ENCODE peak calls at places on chromosomes 2 and 18, in eight cellular contexts. One of them, this sample, is unnamed.
A peak's percentile ranks its signal among the peaks of the same experiment; 100 is the strongest.

GRCh38 chr2:172938713-172939375 is 136.8 kb upstream of the MAP3K20 start:
- DNase-seq in spleen: no peak
- DNase-seq in testis: no peak
- DNase-seq in left ventricle myocardium inferior: no peak
- DNase-seq in naive thymus-derived CD4-positive, alpha-beta T cell: no peak
- DNase-seq in psoas muscle: no peak
- DNase-seq in H1: no peak
- DNase-seq in brain microvascular endothelial cell: no peak
- DNase-seq in this sample: no peak

GRCh38 chr2:119293254-119293653 is 69.6 kb downstream of the STEAP3 start:
- DNase-seq in psoas muscle: no peak
- DNase-seq in naive thymus-derived CD4-positive, alpha-beta T cell: no peak
- DNase-seq in H1: no peak
- DNase-seq in left ventricle myocardium inferior: no peak
- DNase-seq in spleen: no peak
- DNase-seq in testis: no peak
- DNase-seq in brain microvascular endothelial cell: peak; percentile 22
- DNase-seq in this sample: no peak

GRCh38 chr2:203706403-203706802 is at the start of gene CD28:
- DNase-seq in brain microvascular endothelial cell: no peak
- DNase-seq in psoas muscle: no peak
- DNase-seq in H1: no peak
- DNase-seq in testis: peak; percentile 43
- DNase-seq in spleen: peak; percentile 91
- DNase-seq in left ventricle myocardium inferior: no peak
- DNase-seq in naive thymus-derived CD4-positive, alpha-beta T cell: peak; percentile 95
- DNase-seq in this sample: no peak

GRCh38 chr2:9648821-9649220 is 18.0 kb upstream of the YWHAQ start:
- DNase-seq in H1: no peak
- DNase-seq in naive thymus-derived CD4-positive, alpha-beta T cell: no peak
- DNase-seq in testis: no peak
- DNase-seq in left ventricle myocardium inferior: no peak
- DNase-seq in psoas muscle: no peak
- DNase-seq in spleen: no peak
- DNase-seq in brain microvascular endothelial cell: no peak
- DNase-seq in this sample: no peak

GRCh38 chr2:111896576-111896975 is 1.8 kb upstream of the MERTK start:
- DNase-seq in testis: no peak
- DNase-seq in left ventricle myocardium inferior: no peak
- DNase-seq in spleen: no peak
- DNase-seq in naive thymus-derived CD4-positive, alpha-beta T cell: no peak
- DNase-seq in brain microvascular endothelial cell: no peak
- DNase-seq in H1: no peak
- DNase-seq in psoas muscle: no peak
- DNase-seq in this sample: no peak

GRCh38 chr2:170152421-170152820 is 25.5 kb upstream of the MYO3B start:
- DNase-seq in H1: no peak
- DNase-seq in spleen: no peak
- DNase-seq in left ventricle myocardium inferior: no peak
- DNase-seq in brain microvascular endothelial cell: no peak
- DNase-seq in naive thymus-derived CD4-positive, alpha-beta T cell: no peak
- DNase-seq in testis: no peak
- DNase-seq in psoas muscle: no peak
- DNase-seq in this sample: no peak

GRCh38 chr18:48098538-48098937 is 168.1 kb upstream of the SMAD2 start:
- DNase-seq in left ventricle myocardium inferior: no peak
- DNase-seq in brain microvascular endothelial cell: no peak
- DNase-seq in spleen: no peak
- DNase-seq in naive thymus-derived CD4-positive, alpha-beta T cell: no peak
- DNase-seq in H1: no peak
- DNase-seq in testis: peak; percentile 50
- DNase-seq in psoas muscle: no peak
- DNase-seq in this sample: no peak

GRCh38 chr2:54240515-54241219 is 15.4 kb downstream of the TSPYL6 start:
- DNase-seq in psoas muscle: peak; percentile 61
- DNase-seq in spleen: no peak
- DNase-seq in left ventricle myocardium inferior: peak; percentile 39
- DNase-seq in naive thymus-derived CD4-positive, alpha-beta T cell: no peak
- DNase-seq in brain microvascular endothelial cell: peak; percentile 57
- DNase-seq in H1: no peak
- DNase-seq in testis: no peak
- DNase-seq in this sample: no peak

GRCh38 chr2:501130-501529 is 176.1 kb downstream of the TMEM18 start:
- DNase-seq in left ventricle myocardium inferior: no peak
- DNase-seq in psoas muscle: no peak
- DNase-seq in testis: no peak
- DNase-seq in naive thymus-derived CD4-positive, alpha-beta T cell: no peak
- DNase-seq in spleen: no peak
- DNase-seq in H1: peak; percentile 41
- DNase-seq in brain microvascular endothelial cell: peak; percentile 2
- DNase-seq in this sample: no peak

DNA sequence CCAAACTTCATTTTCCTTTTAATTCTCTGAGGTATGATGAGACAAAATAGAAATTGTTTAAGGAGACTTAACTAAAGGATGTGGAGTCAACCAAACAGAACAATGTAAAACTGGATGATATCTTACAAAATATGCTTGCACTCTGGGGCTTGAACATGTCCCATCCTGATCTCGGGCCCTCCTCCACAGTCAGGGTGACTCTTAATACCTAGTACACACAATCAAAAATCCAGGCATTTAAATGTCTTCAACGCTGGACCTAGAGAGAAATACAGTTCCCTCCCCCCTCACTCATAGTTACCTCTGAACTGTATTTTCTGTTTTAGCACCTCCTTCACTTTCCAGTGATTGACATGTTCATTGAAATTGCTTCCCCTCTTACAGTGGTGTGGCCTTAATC is 36.9 kb upstream of the SERPINB2 start:
- DNase-seq in psoas muscle: no peak
- DNase-seq in brain microvascular endothelial cell: no peak
- DNase-seq in spleen: no peak
- DNase-seq in testis: no peak
- DNase-seq in H1: no peak
- DNase-seq in naive thymus-derived CD4-positive, alpha-beta T cell: no peak
- DNase-seq in left ventricle myocardium inferior: no peak
- DNase-seq in this sample: no peak
- H3K27ac ChIP-seq in psoas muscle: no peak overlapping the region
- H3K27ac ChIP-seq in brain microvascular endothelial cell: no peak overlapping the region
- H3K27ac ChIP-seq in spleen: no peak overlapping the region
- H3K27ac ChIP-seq in testis: no peak overlapping the region
- H3K27ac ChIP-seq in H1: no peak overlapping the region
- H3K27ac ChIP-seq in naive thymus-derived CD4-positive, alpha-beta T cell: no peak overlapping the region
- H3K27ac ChIP-seq in left ventricle myocardium inferior: no peak overlapping the region
- H3K27ac ChIP-seq in this sample: no peak overlapping the region

GRCh38 chr2:126784636-126785035 is 114.1 kb upstream of the TEX51 start:
- DNase-seq in H1: no peak
- DNase-seq in naive thymus-derived CD4-positive, alpha-beta T cell: no peak
- DNase-seq in spleen: peak; percentile 28
- DNase-seq in testis: no peak
- DNase-seq in psoas muscle: no peak
- DNase-seq in left ventricle myocardium inferior: no peak
- DNase-seq in brain microvascular endothelial cell: no peak
- DNase-seq in this sample: peak; percentile 55

GRCh38 chr2:126781806-126782205 is 116.9 kb upstream of the TEX51 start:
- DNase-seq in testis: no peak
- DNase-seq in naive thymus-derived CD4-positive, alpha-beta T cell: no peak
- DNase-seq in spleen: peak; percentile 46
- DNase-seq in left ventricle myocardium inferior: no peak
- DNase-seq in brain microvascular endothelial cell: no peak
- DNase-seq in psoas muscle: no peak
- DNase-seq in H1: no peak
- DNase-seq in this sample: no peak

GRCh38 chr2:126784045-126784444 is 114.6 kb upstream of the TEX51 start:
- DNase-seq in psoas muscle: no peak
- DNase-seq in testis: no peak
- DNase-seq in left ventricle myocardium inferior: no peak
- DNase-seq in naive thymus-derived CD4-positive, alpha-beta T cell: no peak
- DNase-seq in brain microvascular endothelial cell: no peak
- DNase-seq in H1: no peak
- DNase-seq in spleen: peak; percentile 54
- DNase-seq in this sample: peak; percentile 31

GRCh38 chr2:126782648-126783047 is 116.0 kb upstream of the TEX51 start:
- DNase-seq in testis: no peak
- DNase-seq in naive thymus-derived CD4-positive, alpha-beta T cell: no peak
- DNase-seq in spleen: peak; percentile 40
- DNase-seq in left ventricle myocardium inferior: no peak
- DNase-seq in brain microvascular endothelial cell: no peak
- DNase-seq in psoas muscle: no peak
- DNase-seq in H1: no peak
- DNase-seq in this sample: no peak

DNA sequence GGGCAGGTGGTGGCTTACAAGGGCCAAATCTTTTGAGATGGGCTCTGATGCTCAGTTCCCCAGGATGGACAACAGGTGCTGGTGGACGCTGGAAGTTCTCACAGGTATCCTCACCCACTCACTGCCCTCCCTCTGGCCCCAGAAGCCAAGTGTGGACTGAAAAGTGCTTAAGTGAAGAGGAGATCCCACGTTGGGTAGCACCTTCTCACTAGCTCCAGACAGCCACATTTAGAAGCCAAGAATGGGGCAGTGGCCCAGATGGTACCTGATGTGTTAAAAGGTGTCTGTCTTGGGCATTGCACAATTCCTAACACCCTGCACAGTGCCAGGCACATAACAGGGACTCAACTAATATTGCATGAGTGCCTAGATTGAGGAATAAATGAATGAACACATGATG is 115.3 kb upstream of the TEX51 start:
- DNase-seq in left ventricle myocardium inferior: no peak
- DNase-seq in testis: no peak
- DNase-seq in psoas muscle: no peak
- DNase-seq in naive thymus-derived CD4-positive, alpha-beta T cell: no peak
- DNase-seq in H1: no peak
- DNase-seq in spleen: peak; percentile 39
- DNase-seq in brain microvascular endothelial cell: no peak
- DNase-seq in this sample: peak; percentile 7
- H3K4me3 ChIP-seq in left ventricle myocardium inferior: no peak overlapping the region
- H3K4me3 ChIP-seq in testis: no peak overlapping the region
- H3K4me3 ChIP-seq in psoas muscle: no peak overlapping the region
- H3K4me3 ChIP-seq in naive thymus-derived CD4-positive, alpha-beta T cell: no peak overlapping the region
- H3K4me3 ChIP-seq in H1: no peak overlapping the region
- H3K4me3 ChIP-seq in spleen: no peak overlapping the region
- H3K4me3 ChIP-seq in brain microvascular endothelial cell: no peak overlapping the region
- H3K4me3 ChIP-seq in this sample: no peak overlapping the region

DNA sequence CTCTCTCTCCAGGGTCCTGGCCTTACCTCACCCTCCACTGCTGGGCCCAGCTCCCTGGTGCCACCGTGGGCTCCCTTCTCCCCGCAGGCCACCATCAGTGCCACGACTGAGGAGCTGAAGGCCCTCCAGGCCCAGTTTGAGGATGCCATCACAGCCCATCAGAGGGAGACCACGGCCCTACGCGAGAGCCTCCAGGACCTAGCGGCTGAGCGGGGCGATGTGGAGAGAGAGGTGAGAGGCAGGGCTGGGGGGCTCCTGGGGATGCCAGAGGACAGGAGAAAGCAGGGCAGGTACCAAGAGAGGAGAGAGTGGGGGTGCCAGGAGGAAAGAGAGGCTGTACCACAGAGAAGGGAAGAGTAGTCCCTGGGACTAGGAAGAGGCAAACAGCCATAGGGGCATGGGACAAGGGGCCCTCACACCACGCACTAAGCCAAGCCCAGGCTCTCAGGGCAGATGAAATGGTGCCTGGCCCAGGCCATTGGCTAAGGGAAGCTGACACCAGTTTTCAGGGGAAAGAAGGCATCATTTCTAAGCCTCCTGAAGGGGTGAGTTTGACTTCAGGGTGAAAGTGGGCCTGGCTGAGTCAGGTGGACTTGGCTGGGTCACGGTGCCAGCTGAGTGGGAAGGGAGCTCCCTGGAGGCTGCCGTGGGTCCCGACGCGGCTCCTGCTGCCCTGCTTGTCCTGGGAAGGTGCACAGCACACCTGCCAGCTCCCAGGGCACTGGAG is 39.0 kb upstream of the SNED1 start:
- DNase-seq in testis: peak; percentile 14
- DNase-seq in spleen: peak; percentile 64
- DNase-seq in psoas muscle: peak; percentile 7
- DNase-seq in left ventricle myocardium inferior: no peak
- DNase-seq in H1: peak; percentile 40
- DNase-seq in brain microvascular endothelial cell: no peak
- DNase-seq in naive thymus-derived CD4-positive, alpha-beta T cell: no peak
- DNase-seq in this sample: no peak
- H3K27ac ChIP-seq in testis: peak overlapping the region; percentile 68
- H3K27ac ChIP-seq in spleen: no peak overlapping the region
- H3K27ac ChIP-seq in psoas muscle: no peak overlapping the region
- H3K27ac ChIP-seq in left ventricle myocardium inferior: no peak overlapping the region
- H3K27ac ChIP-seq in H1: no peak overlapping the region
- H3K27ac ChIP-seq in brain microvascular endothelial cell: no peak overlapping the region
- H3K27ac ChIP-seq in naive thymus-derived CD4-positive, alpha-beta T cell: no peak overlapping the region
- H3K27ac ChIP-seq in this sample: no peak overlapping the region

GRCh38 chr18:57427429-57428181 is 7.6 kb upstream of the ONECUT2 start:
- DNase-seq in left ventricle myocardium inferior: no peak
- DNase-seq in spleen: peak; percentile 83
- DNase-seq in psoas muscle: no peak
- DNase-seq in H1: peak; percentile 73
- DNase-seq in testis: peak; percentile 56
- DNase-seq in brain microvascular endothelial cell: no peak
- DNase-seq in naive thymus-derived CD4-positive, alpha-beta T cell: no peak
- DNase-seq in this sample: no peak
- H3K4me3 ChIP-seq in left ventricle myocardium inferior: peak overlapping the region; percentile 58
- H3K4me3 ChIP-seq in spleen: peak overlapping the region; percentile 9
- H3K4me3 ChIP-seq in psoas muscle: peak overlapping the region; percentile 44
- H3K4me3 ChIP-seq in H1: peak overlapping the region; percentile 73
- H3K4me3 ChIP-seq in testis: peak overlapping the region; percentile 64
- H3K4me3 ChIP-seq in brain microvascular endothelial cell: no peak overlapping the region
- H3K4me3 ChIP-seq in naive thymus-derived CD4-positive, alpha-beta T cell: no peak overlapping the region
- H3K4me3 ChIP-seq in this sample: peak overlapping the region; percentile 44

GRCh38 chr2:41194235-41194634 is 742.3 kb upstream of the SLC8A1 start:
- DNase-seq in left ventricle myocardium inferior: peak; percentile 28
- DNase-seq in testis: peak; percentile 21
- DNase-seq in H1: no peak
- DNase-seq in spleen: no peak
- DNase-seq in naive thymus-derived CD4-positive, alpha-beta T cell: no peak
- DNase-seq in brain microvascular endothelial cell: peak; percentile 92
- DNase-seq in psoas muscle: no peak
- DNase-seq in this sample: no peak
- H3K27ac ChIP-seq in left ventricle myocardium inferior: no peak overlapping the region
- H3K27ac ChIP-seq in testis: no peak overlapping the region
- H3K27ac ChIP-seq in H1: no peak overlapping the region
- H3K27ac ChIP-seq in spleen: no peak overlapping the region
- H3K27ac ChIP-seq in naive thymus-derived CD4-positive, alpha-beta T cell: no peak overlapping the region
- H3K27ac ChIP-seq in brain microvascular endothelial cell: no peak overlapping the region
- H3K27ac ChIP-seq in psoas muscle: no peak overlapping the region
- H3K27ac ChIP-seq in this sample: no peak overlapping the region

GRCh38 chr18:61531182-61531581 is 198.0 kb downstream of the CDH20 start:
- DNase-seq in brain microvascular endothelial cell: peak; percentile 30
- DNase-seq in testis: no peak
- DNase-seq in spleen: no peak
- DNase-seq in naive thymus-derived CD4-positive, alpha-beta T cell: no peak
- DNase-seq in H1: no peak
- DNase-seq in psoas muscle: no peak
- DNase-seq in left ventricle myocardium inferior: peak; percentile 40
- DNase-seq in this sample: peak; percentile 66
- H3K4me3 ChIP-seq in brain microvascular endothelial cell: no peak overlapping the region
- H3K4me3 ChIP-seq in testis: no peak overlapping the region
- H3K4me3 ChIP-seq in spleen: no peak overlapping the region
- H3K4me3 ChIP-seq in naive thymus-derived CD4-positive, alpha-beta T cell: no peak overlapping the region
- H3K4me3 ChIP-seq in H1: no peak overlapping the region
- H3K4me3 ChIP-seq in psoas muscle: no peak overlapping the region
- H3K4me3 ChIP-seq in left ventricle myocardium inferior: no peak overlapping the region
- H3K4me3 ChIP-seq in this sample: peak overlapping the region; percentile 32

GRCh38 chr2:234335676-234336228 is 161.1 kb downstream of the ARL4C start:
- DNase-seq in psoas muscle: peak; percentile 75
- DNase-seq in testis: peak; percentile 92
- DNase-seq in spleen: peak; percentile 80
- DNase-seq in left ventricle myocardium inferior: peak; percentile 76
- DNase-seq in naive thymus-derived CD4-positive, alpha-beta T cell: peak; percentile 75
- DNase-seq in H1: no peak
- DNase-seq in brain microvascular endothelial cell: peak; percentile 67
- DNase-seq in this sample: peak; percentile 55
- H3K27ac ChIP-seq in psoas muscle: no peak overlapping the region
- H3K27ac ChIP-seq in testis: peak overlapping the region; percentile 57
- H3K27ac ChIP-seq in spleen: no peak overlapping the region
- H3K27ac ChIP-seq in left ventricle myocardium inferior: peak overlapping the region; percentile 41
- H3K27ac ChIP-seq in naive thymus-derived CD4-positive, alpha-beta T cell: peak overlapping the region; percentile 24
- H3K27ac ChIP-seq in H1: no peak overlapping the region
- H3K27ac ChIP-seq in brain microvascular endothelial cell: no peak overlapping the region
- H3K27ac ChIP-seq in this sample: peak overlapping the region; percentile 8

GRCh38 chr2:166376488-166376828 is 714 bp upstream of the SCN9A start:
- DNase-seq in naive thymus-derived CD4-positive, alpha-beta T cell: no peak
- DNase-seq in left ventricle myocardium inferior: no peak
- DNase-seq in testis: no peak
- DNase-seq in psoas muscle: no peak
- DNase-seq in spleen: no peak
- DNase-seq in brain microvascular endothelial cell: no peak
- DNase-seq in H1: no peak
- DNase-seq in this sample: no peak
- H3K4me3 ChIP-seq in naive thymus-derived CD4-positive, alpha-beta T cell: no peak overlapping the region
- H3K4me3 ChIP-seq in left ventricle myocardium inferior: peak overlapping the region; percentile 73
- H3K4me3 ChIP-seq in testis: peak overlapping the region; percentile 76
- H3K4me3 ChIP-seq in psoas muscle: peak overlapping the region; percentile 75
- H3K4me3 ChIP-seq in spleen: peak overlapping the region; percentile 49
- H3K4me3 ChIP-seq in brain microvascular endothelial cell: peak overlapping the region; percentile 71
- H3K4me3 ChIP-seq in H1: peak overlapping the region; percentile 79
- H3K4me3 ChIP-seq in this sample: peak overlapping the region; percentile 63

This sample was measured in dorsolateral prefrontal cortex.